ENCODE peak calls at places on chromosomes 2 and 18, in six cellular contexts. S is NCI-H446 treated with DMSO at 0.1 percent for 48 hours; X is posterior vena cava; H is activated T-cell treated with anti-CD3 and anti-CD28 coated beads for 1 hour; A is activated naive CD8-positive, alpha-beta T cell treated with anti-CD3 and anti-CD28 coated beads, Interleukin-2, amount 50 U/mL, for 24 hours; U is A172. E is an unnamed sample.

GRCh38 chr2:239804161-239805042 is 220.7 kb downstream of the NDUFA10 start:
- DNase-seq in S (no peak), X (no peak), U (no peak), A (no peak), H (no peak), E (no peak)

GRCh38 chr18:70419526-70419925 is 130.7 kb downstream of the SOCS6 start:
- DNase-seq in H (no peak), S (no peak), X (no peak), U (peak), A (no peak), E (no peak)

GRCh38 chr2:178306351-178307073 is 112.2 kb downstream of the OSBPL6 start:
- DNase-seq in U (peak), X (no peak), A (peak), H (no peak), S (no peak), E (peak)

GRCh38 chr18:9475643-9476580 is 599 bp downstream of the RALBP1 start:
- DNase-seq in S (no peak), A (peak), H (peak), X (no peak), U (peak), E (no peak)

GRCh38 chr2:172726172-172726735 is 9.4 kb upstream of the RAPGEF4 start:
- DNase-seq in A (no peak), U (no peak), S (no peak), X (no peak), H (no peak), E (no peak)

GRCh38 chr18:49052891-49053644 is 102.3 kb upstream of the SMAD7 start:
- DNase-seq in A (peak), U (peak), X (no peak), H (no peak), S (peak), E (no peak)

GRCh38 chr18:39190508-39190907 is 1624.9 kb upstream of the CELF4 start:
- DNase-seq in H (no peak), X (no peak), S (no peak), U (no peak), A (no peak), E (no peak)

GRCh38 chr2:16204791-16205620 is 264.7 kb downstream of the MYCN start:
- DNase-seq in H (no peak), U (no peak), X (no peak), A (no peak), S (no peak), E (no peak)

GRCh38 chr2:172168917-172169346 is 66.2 kb upstream of the DLX2 start:
- DNase-seq in X (no peak), A (no peak), S (no peak), H (no peak), U (no peak), E (no peak)

GRCh38 chr2:145797692-145798091 is 1277.8 kb upstream of the ZEB2 start:
- DNase-seq in A (no peak), H (no peak), X (no peak), U (peak), S (no peak), E (no peak)

GRCh38 chr2:226794077-226794670 is 5.4 kb downstream of the IRS1 start:
- DNase-seq in S (no peak), U (no peak), X (no peak), A (no peak), H (no peak), E (no peak)

GRCh38 chr2:127700527-127701192 is 637 bp upstream of the SFT2D3 start:
- DNase-seq in A (peak), U (peak), X (peak), S (no peak), H (no peak), E (no peak)

GRCh38 chr2:188189356-188189755 is 102.3 kb upstream of the GULP1 start:
- DNase-seq in X (no peak), A (no peak), S (no peak), H (no peak), U (peak), E (no peak)

GRCh38 chr2:16028644-16029043 is 88.3 kb downstream of the MYCN start:
- DNase-seq in S (no peak), U (no peak), A (no peak), X (no peak), H (no peak), E (no peak)

GRCh38 chr2:39408351-39409136 is 28.5 kb downstream of the MAP4K3 start:
- DNase-seq in H (no peak), X (no peak), A (no peak), S (no peak), U (no peak), E (no peak)

GRCh38 chr2:53600835-53601234 is 166.8 kb upstream of the CHAC2 start:
- DNase-seq in A (no peak), S (peak), U (peak), H (no peak), X (no peak), E (no peak)

GRCh38 chr18:59957957-59958356 is 58.2 kb downstream of the PMAIP1 start:
- DNase-seq in A (peak), X (no peak), U (peak), S (peak), H (no peak), E (no peak)

GRCh38 chr18:580154-580553 is at the start of gene CETN1:
- DNase-seq in A (no peak), S (no peak), H (no peak), X (no peak), U (no peak), E (no peak)

GRCh38 chr2:118185210-118186109 is 97.2 kb downstream of the INSIG2 start:
- DNase-seq in S (peak), A (peak), X (peak), U (peak), H (peak), E (peak)

GRCh38 chr2:12685145-12685544 is 31.6 kb upstream of the TRIB2 start:
- DNase-seq in U (no peak), A (no peak), X (no peak), S (no peak), H (no peak), E (no peak)

GRCh38 chr2:33214436-33214835 is 262.0 kb upstream of the RASGRP3 start:
- DNase-seq in H (no peak), U (no peak), A (peak), X (no peak), S (no peak), E (no peak)

GRCh38 chr18:32469691-32470131 is 971 bp downstream of the GAREM1 start:
- DNase-seq in X (no peak), U (no peak), H (no peak), A (no peak), S (no peak), E (no peak)

GRCh38 chr2:12231288-12231687 is 484.9 kb downstream of the LPIN1 start:
- DNase-seq in X (no peak), U (no peak), A (no peak), S (no peak), H (no peak), E (no peak)

GRCh38 chr18:23438608-23439366 is 14.3 kb upstream of the RIOK3 start:
- DNase-seq in U (no peak), S (no peak), A (no peak), X (no peak), H (no peak), E (no peak)

GRCh38 chr2:237696471-237696870 is 69.1 kb downstream of the LRRFIP1 start:
- DNase-seq in S (no peak), A (peak), X (no peak), U (no peak), H (no peak), E (no peak)

E was measured in activated T-helper 2 cell treated with anti-CD3 and anti-CD28 coated beads, Interferon-gamma antibody, Interleukin-2, Interleukin-4, amounts not matched to agents 10 μg/mL and 5 μg/mL and 100 μg/mL, durations not matched to agents 14 hours and 24 hours and 36 hours.